ENCODE peak calls at places on chromosomes 7 and 10, in four cellular contexts. H, N, W and R are unnamed samples.

GRCh38 chr10:124058346-124059003 is 34.9 kb downstream of the CHST15 start:
- DNase-seq in W (no peak), N (no peak), H (no peak), R (no peak)

GRCh38 chr10:96365571-96365970 is 6.8 kb upstream of the OPALIN start:
- DNase-seq in H (no peak), W (no peak), N (no peak), R (no peak)

GRCh38 chr10:85978566-85979358 is 387.8 kb downstream of the GRID1 start:
- DNase-seq in W (no peak), H (no peak), N (no peak), R (no peak)

GRCh38 chr7:105046414-105046813 is 32.4 kb downstream of the KMT2E start:
- DNase-seq in W (no peak), N (no peak), H (no peak), R (no peak)

GRCh38 chr7:1312098-1313070 is 79.7 kb downstream of the UNCX start:
- DNase-seq in W (no peak), N (no peak), H (no peak), R (no peak)

GRCh38 chr7:3140834-3141233 is 97.2 kb upstream of the CARD11 start:
- DNase-seq in H (no peak), W (no peak), N (no peak), R (no peak)

GRCh38 chr10:58894929-58895328 is 281.5 kb upstream of the PHYHIPL start:
- DNase-seq in W (no peak), N (no peak), H (no peak), R (no peak)

GRCh38 chr7:13850185-13850752 is 139.2 kb downstream of the ETV1 start:
- DNase-seq in H (peak), N (peak), W (peak), R (peak)

GRCh38 chr10:32239770-32240169 is 107.2 kb downstream of the EPC1 start:
- DNase-seq in W (no peak), N (no peak), H (no peak), R (no peak)

GRCh38 chr10:80464557-80465466 is 10.7 kb downstream of the TSPAN14 start:
- DNase-seq in N (no peak), W (no peak), H (peak), R (no peak)

GRCh38 chr10:132638130-132638515 is 100.5 kb downstream of the INPP5A start:
- DNase-seq in N (no peak), W (no peak), H (no peak), R (no peak)

GRCh38 chr10:90847436-90847835 is 10.4 kb downstream of the HTR7 start:
- DNase-seq in H (no peak), W (no peak), N (no peak), R (no peak)

GRCh38 chr7:23232966-23233365 is 13.6 kb upstream of the GPNMB start:
- DNase-seq in N (no peak), W (no peak), H (no peak), R (no peak)

GRCh38 chr10:11440250-11441150 is 170.9 kb downstream of the USP6NL start:
- DNase-seq in W (peak), H (no peak), N (no peak), R (no peak)

GRCh38 chr7:105838273-105839141 is 37.9 kb downstream of the ATXN7L1 start:
- DNase-seq in W (peak), H (no peak), N (no peak), R (no peak)